ENCODE peak calls at places on chromosomes 2 and 18, in four cellular contexts. T, P, B and N are unnamed samples.

GRCh38 chr2:240510513-240511210 is 47.1 kb downstream of the ANKMY1 start:
- DNase-seq in T (no peak), P (no peak), B (no peak), N (no peak)

GRCh38 chr2:8985561-8986326 is 17.7 kb downstream of the MBOAT2 start:
- DNase-seq in T (no peak), P (no peak), B (no peak), N (no peak)

GRCh38 chr2:43106767-43107527 is 119.5 kb downstream of the ZFP36L2 start:
- DNase-seq in T (no peak), P (no peak), B (no peak), N (no peak)

GRCh38 chr18:61322265-61322873 is 10.9 kb upstream of the CDH20 start:
- DNase-seq in T (no peak), P (peak; percentile 44), B (no peak), N (peak; percentile 64)

GRCh38 chr18:36583155-36583745 is 245.6 kb downstream of the TPGS2 start:
- DNase-seq in T (no peak), P (no peak), B (no peak), N (no peak)

GRCh38 chr2:37837576-37838335 is 87.3 kb upstream of the RMDN2 start:
- DNase-seq in T (no peak), P (no peak), B (no peak), N (no peak)

GRCh38 chr2:24814498-24814897 is 21.3 kb downstream of the CENPO start:
- DNase-seq in T (no peak), P (no peak), B (no peak), N (no peak)

GRCh38 chr2:25250331-25251031 is 82.1 kb upstream of the POMC start:
- DNase-seq in T (peak; percentile 14), P (no peak), B (no peak), N (peak; percentile 61)

GRCh38 chr2:112701092-112701491 is 19.7 kb upstream of the NT5DC4 start:
- DNase-seq in T (no peak), P (no peak), B (no peak), N (no peak)

GRCh38 chr2:8678731-8679566 is 2.9 kb upstream of the ID2 start:
- DNase-seq in T (peak; percentile 77), P (peak; percentile 95), B (no peak), N (peak; percentile 90)

GRCh38 chr18:34098109-34098508 is 126.6 kb downstream of the NOL4 start:
- DNase-seq in T (no peak), P (no peak), B (no peak), N (no peak)

GRCh38 chr2:170524828-170525565 is 190.1 kb upstream of the SP5 start:
- DNase-seq in T (no peak), P (no peak), B (no peak), N (no peak)

GRCh38 chr2:237488295-237488694 is 1.2 kb downstream of the MLPH start:
- DNase-seq in T (no peak), P (peak; percentile 66), B (no peak), N (no peak)

GRCh38 chr2:127643698-127644660 is 2.0 kb upstream of the GPR17 start:
- DNase-seq in T (no peak), P (no peak), B (no peak), N (no peak)

GRCh38 chr2:215615067-215615828 is 179.4 kb upstream of the FN1 start:
- DNase-seq in T (no peak), P (no peak), B (no peak), N (no peak)

GRCh38 chr2:42721898-42722297 is 42.0 kb downstream of the OXER1 start:
- DNase-seq in T (no peak), P (no peak), B (no peak), N (no peak)

GRCh38 chr2:67414867-67415266 is 17.7 kb downstream of the ETAA1 start:
- DNase-seq in T (no peak), P (no peak), B (no peak), N (no peak)

GRCh38 chr2:192126426-192126825 is 68.3 kb downstream of the TMEFF2 start:
- DNase-seq in T (no peak), P (no peak), B (no peak), N (no peak)

GRCh38 chr2:109135572-109136185 is 6.7 kb downstream of the SH3RF3 start:
- DNase-seq in T (no peak), P (no peak), B (no peak), N (no peak)

GRCh38 chr2:235070063-235070706 is 118.4 kb downstream of the SH3BP4 start:
- DNase-seq in T (no peak), P (no peak), B (no peak), N (no peak)

GRCh38 chr18:532023-532422 is 31.5 kb upstream of the COLEC12 start:
- DNase-seq in T (no peak), P (peak; percentile 35), B (no peak), N (no peak)

GRCh38 chr2:25851740-25852503 is 26.4 kb downstream of the ASXL2 start:
- DNase-seq in T (peak; percentile 73), P (no peak), B (no peak), N (peak; percentile 37)

GRCh38 chr18:43279015-43279758 is 1.9 kb upstream of the SYT4 start:
- DNase-seq in T (no peak), P (no peak), B (no peak), N (no peak)

GRCh38 chr2:29206941-29207340 is 91.7 kb downstream of the CLIP4 start:
- DNase-seq in T (no peak), P (no peak), B (no peak), N (no peak)

GRCh38 chr2:219555956-219556355 is 12.1 kb downstream of the TMEM198 start:
- DNase-seq in T (no peak), P (no peak), B (no peak), N (no peak)

GRCh38 chr2:186485576-186485870 is 537 bp upstream of the ZC3H15 start:
- DNase-seq in T (no peak), P (no peak), B (no peak), N (no peak)

GRCh38 chr2:106956879-106957278 is 70.9 kb upstream of the ST6GAL2 start:
- DNase-seq in T (peak; percentile 95), P (no peak), B (no peak), N (no peak)

GRCh38 chr2:201363857-201364560 is 6.9 kb upstream of the FLACC1 start:
- DNase-seq in T (peak; percentile 29), P (no peak), B (no peak), N (peak; percentile 33)

GRCh38 chr2:216375288-216375687 is 3.0 kb upstream of the MARCHF4 start:
- DNase-seq in T (no peak), P (no peak), B (no peak), N (no peak)

GRCh38 chr2:164992818-164993217 is 37.5 kb upstream of the SLC38A11 start:
- DNase-seq in T (peak; percentile 87), P (peak; percentile 61), B (no peak), N (peak; percentile 65)

GRCh38 chr2:190636362-190636761 is 12.5 kb upstream of the NAB1 start:
- DNase-seq in T (no peak), P (no peak), B (no peak), N (no peak)

GRCh38 chr2:211033765-211034164 is 477.4 kb downstream of the CPS1 start:
- DNase-seq in T (no peak), P (no peak), B (no peak), N (no peak)

GRCh38 chr2:211035548-211036185 is 479.3 kb downstream of the CPS1 start:
- DNase-seq in T (no peak), P (no peak), B (no peak), N (no peak)
- TF ChIP-seq CTCF in T (peak; percentile 17), P (peak; percentile 55), B (no peak), N (peak; percentile 45)

DNA sequence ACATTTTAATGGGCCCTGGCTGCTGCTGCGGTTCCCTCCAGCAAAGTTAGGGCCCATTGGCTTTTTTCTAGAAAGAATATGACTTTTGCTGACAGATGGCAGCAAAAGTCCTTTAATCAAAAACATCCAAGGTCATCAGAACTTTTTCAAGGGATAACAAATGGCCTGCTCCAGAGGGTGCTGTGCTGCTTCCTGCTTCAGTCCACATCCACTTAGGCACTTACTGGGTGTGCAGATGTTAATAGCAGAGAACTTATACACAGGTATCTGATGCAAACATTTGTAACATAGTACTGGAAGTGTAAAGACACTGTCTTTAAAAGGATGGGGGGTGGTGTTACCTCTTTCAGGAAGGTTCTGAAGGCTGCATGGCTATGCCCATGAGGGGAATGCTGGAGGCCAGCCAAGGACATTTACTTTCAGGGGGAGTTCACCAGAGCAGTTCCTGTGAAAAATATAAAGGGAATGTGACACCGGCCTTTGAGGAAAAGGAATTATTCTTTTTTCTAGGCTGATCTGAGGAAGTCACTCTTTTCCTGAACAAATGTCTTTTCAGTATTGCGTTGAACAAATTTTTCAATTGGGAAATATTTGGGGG is 5.6 kb downstream of the HOXD8 start:
- DNase-seq in T (no peak), P (no peak), B (no peak), N (no peak)
- TF ChIP-seq CTCF in T (no peak), P (no peak), B (no peak), N (no peak)

DNA sequence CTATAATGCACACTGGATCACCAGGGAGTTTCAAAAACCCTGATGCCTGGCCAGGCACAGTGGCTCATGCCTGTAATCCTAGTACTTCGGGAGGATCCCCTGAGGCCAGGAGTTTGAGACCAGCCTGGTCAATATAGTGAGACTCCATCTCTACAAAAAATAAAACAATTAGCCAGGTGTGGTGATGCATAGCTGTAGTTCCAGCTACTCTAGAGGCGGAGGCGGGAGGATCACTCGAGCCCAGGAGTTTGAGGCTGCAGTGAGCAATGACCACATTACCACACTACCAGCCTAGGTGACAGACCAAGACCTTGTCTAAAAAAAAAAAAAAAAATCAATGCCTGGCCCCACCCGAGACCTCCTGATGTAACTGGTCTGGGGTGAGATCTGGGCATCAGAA is 137.2 kb downstream of the MTCL1 start:
- DNase-seq in T (no peak), P (no peak), B (no peak), N (no peak)
- TF ChIP-seq CTCF in T (no peak), P (no peak), B (no peak), N (no peak)

DNA sequence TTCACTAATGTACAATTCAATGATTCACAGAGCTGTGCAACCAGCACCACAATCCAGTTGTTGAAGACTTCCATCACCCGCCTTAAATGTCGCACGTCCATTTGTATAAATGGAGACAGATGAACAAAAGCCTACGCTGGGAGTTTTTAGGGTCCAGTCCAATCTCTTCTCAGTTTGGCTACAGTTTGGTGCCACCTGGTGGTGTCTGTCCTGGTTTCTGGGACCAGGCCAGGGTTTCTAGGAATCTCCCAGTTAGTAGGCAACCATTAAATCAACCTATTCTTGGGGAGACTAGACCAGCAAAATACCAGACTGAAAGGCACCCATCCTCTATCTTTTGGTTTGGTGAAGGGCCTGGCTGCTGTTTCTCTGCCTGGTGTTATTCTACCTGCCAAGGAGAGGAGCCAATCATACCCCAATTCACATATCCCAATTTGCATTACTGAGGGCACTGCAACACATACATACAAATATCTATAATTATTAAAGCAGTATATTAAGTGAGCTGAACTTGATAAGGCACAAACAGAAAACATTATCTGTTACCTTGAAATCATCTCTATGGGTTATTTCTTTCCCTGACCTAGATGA is 3.2 kb upstream of the DDX1 start:
- DNase-seq in T (peak; percentile 1), P (peak; percentile 61), B (no peak), N (peak; percentile 58)
- TF ChIP-seq CTCF in T (peak; percentile 73), P (peak; percentile 40), B (peak; percentile 40), N (peak; percentile 33)